ENCODE peak calls at places on chromosomes 2 and 18, in nine cellular contexts. F is Panc1, U is gastrocnemius medialis, M is psoas muscle, A is right cardiac atrium, W is mammary epithelial cell, Z is foreskin keratinocyte, D is IMR-90, V is transverse colon. C is an unnamed sample.

GRCh38 chr2:238256594-238257104 is 16.8 kb upstream of the HES6 start:
- DNase-seq in F (peak; percentile 51), U (peak; percentile 88), M (peak; percentile 89), A (peak; percentile 82), W (peak; percentile 76), Z (peak; percentile 75), D (peak; percentile 61), V (peak; percentile 90), C (peak; percentile 40)

GRCh38 chr18:44599409-44599808 is 81.3 kb upstream of the SETBP1 start:
- DNase-seq in F (no peak), U (no peak), M (no peak), A (peak; percentile 75), W (no peak), Z (no peak), D (peak; percentile 7), V (no peak), C (no peak)

GRCh38 chr18:73646196-73646595 is 501.4 kb downstream of the FBXO15 start:
- DNase-seq in F (no peak), U (no peak), M (no peak), A (no peak), W (no peak), Z (no peak), D (peak; percentile 36), V (no peak), C (peak; percentile 73)

GRCh38 chr2:215764441-215765048 is 248.8 kb downstream of the MREG start:
- DNase-seq in F (no peak), U (no peak), M (no peak), A (no peak), W (peak; percentile 94), Z (peak; percentile 91), D (peak; percentile 90), V (no peak), C (peak; percentile 72)

GRCh38 chr2:235021752-235022151 is 69.9 kb downstream of the SH3BP4 start:
- DNase-seq in F (peak; percentile 95), U (no peak), M (no peak), A (no peak), W (peak; percentile 83), Z (peak; percentile 93), D (peak; percentile 93), V (no peak), C (peak; percentile 81)

GRCh38 chr2:113324684-113325160 is 46.0 kb upstream of the PAX8 start:
- DNase-seq in F (no peak), U (peak; percentile 28), M (peak; percentile 66), A (peak; percentile 79), W (peak; percentile 65), Z (peak; percentile 70), D (peak; percentile 48), V (peak; percentile 58), C (peak; percentile 87)

GRCh38 chr2:23413641-23414040 is 28.7 kb downstream of the KLHL29 start:
- DNase-seq in F (no peak), U (no peak), M (no peak), A (no peak), W (no peak), Z (no peak), D (no peak), V (no peak), C (no peak)

GRCh38 chr2:234395801-234396478 is 100.9 kb downstream of the ARL4C start:
- DNase-seq in F (no peak), U (peak; percentile 17), M (no peak), A (no peak), W (no peak), Z (no peak), D (no peak), V (no peak), C (no peak)

GRCh38 chr2:11446733-11447248 is 19.2 kb downstream of the E2F6 start:
- DNase-seq in F (no peak), U (peak; percentile 54), M (no peak), A (peak; percentile 51), W (peak; percentile 48), Z (peak; percentile 48), D (peak; percentile 67), V (peak; percentile 48), C (peak; percentile 82)

GRCh38 chr2:55519908-55520885 is 679 bp downstream of the CFAP36 start:
- DNase-seq in F (no peak), U (no peak), M (no peak), A (no peak), W (peak; percentile 46), Z (peak; percentile 37), D (peak; percentile 25), V (peak; percentile 24), C (peak; percentile 71)

GRCh38 chr2:16629770-16630169 is 35.9 kb downstream of the CYRIA start:
- DNase-seq in F (no peak), U (no peak), M (no peak), A (no peak), W (no peak), Z (no peak), D (no peak), V (no peak), C (no peak)

GRCh38 chr2:16629044-16629443 is 36.6 kb downstream of the CYRIA start:
- DNase-seq in F (no peak), U (no peak), M (no peak), A (no peak), W (no peak), Z (no peak), D (no peak), V (no peak), C (no peak)

GRCh38 chr2:16626497-16626896 is 39.1 kb downstream of the CYRIA start:
- DNase-seq in F (no peak), U (peak; percentile 48), M (peak; percentile 67), A (peak; percentile 52), W (no peak), Z (no peak), D (peak; percentile 81), V (peak; percentile 23), C (no peak)

GRCh38 chr2:16626997-16627605 is 38.5 kb downstream of the CYRIA start:
- DNase-seq in F (no peak), U (no peak), M (no peak), A (no peak), W (no peak), Z (no peak), D (no peak), V (no peak), C (no peak)

DNA sequence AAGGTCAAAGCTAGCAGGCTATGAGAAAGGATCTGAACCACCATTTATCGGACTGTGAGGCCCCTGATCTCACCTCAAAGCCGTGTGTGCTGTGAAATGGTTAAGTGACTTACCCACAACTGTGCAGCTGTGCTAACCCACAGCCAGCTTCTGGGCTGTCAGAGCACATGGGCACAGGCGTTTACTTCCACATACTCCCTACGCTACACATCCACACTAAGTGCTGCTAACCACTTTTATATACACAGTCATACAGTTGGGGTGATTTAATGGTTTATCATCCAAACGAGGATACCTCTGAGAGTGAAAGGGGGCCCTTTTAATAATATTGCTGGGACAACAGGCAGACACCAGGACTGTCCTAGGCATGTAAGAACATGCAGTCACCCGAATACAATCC is 37.3 kb downstream of the CYRIA start:
- DNase-seq in F (no peak), U (no peak), M (no peak), A (no peak), W (peak; percentile 51), Z (no peak), D (peak; percentile 31), V (no peak), C (no peak)
- H3K4me1 ChIP-seq in F (no peaks in the 10 kb centered on the region), U (peaks cover 64% of the 10 kb centered on the region), M (peaks cover 88% of the 10 kb centered on the region), A (peaks cover 9% of the 10 kb centered on the region), W (no peaks in the 10 kb centered on the region), Z (no peaks in the 10 kb centered on the region), D (peaks cover 29% of the 10 kb centered on the region), V (peaks cover 34% of the 10 kb centered on the region), C (peaks cover 37% of the 10 kb centered on the region)

DNA sequence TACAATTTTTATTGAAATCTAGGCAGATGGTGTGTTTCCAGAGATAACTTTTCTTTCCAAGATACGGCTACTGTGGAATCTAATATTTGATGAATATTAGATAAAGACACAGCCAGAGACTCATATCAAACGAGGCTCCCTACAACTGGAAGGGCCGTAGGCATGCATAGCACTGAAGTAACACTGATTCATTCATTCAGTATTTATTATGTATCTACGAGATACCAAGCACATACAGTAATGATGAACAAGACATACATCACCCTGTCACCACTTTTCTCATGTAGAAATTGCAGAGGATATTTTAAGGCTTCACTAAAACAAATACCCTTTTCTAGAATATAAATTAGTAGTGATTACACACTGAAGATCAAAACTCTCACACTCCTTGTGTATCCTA is 74.5 kb downstream of the KCTD18 start:
- DNase-seq in F (no peak), U (no peak), M (no peak), A (no peak), W (no peak), Z (peak; percentile 31), D (peak; percentile 72), V (no peak), C (no peak)
- H3K4me1 ChIP-seq in F (peaks cover 13% of the 10 kb centered on the region), U (no peaks in the 10 kb centered on the region), M (no peaks in the 10 kb centered on the region), A (peaks cover 2% of the 10 kb centered on the region), W (peaks cover 7% of the 10 kb centered on the region), Z (peaks cover 9% of the 10 kb centered on the region), D (peaks cover 8% of the 10 kb centered on the region), V (no peaks in the 10 kb centered on the region), C (peaks cover 5% of the 10 kb centered on the region)

DNA sequence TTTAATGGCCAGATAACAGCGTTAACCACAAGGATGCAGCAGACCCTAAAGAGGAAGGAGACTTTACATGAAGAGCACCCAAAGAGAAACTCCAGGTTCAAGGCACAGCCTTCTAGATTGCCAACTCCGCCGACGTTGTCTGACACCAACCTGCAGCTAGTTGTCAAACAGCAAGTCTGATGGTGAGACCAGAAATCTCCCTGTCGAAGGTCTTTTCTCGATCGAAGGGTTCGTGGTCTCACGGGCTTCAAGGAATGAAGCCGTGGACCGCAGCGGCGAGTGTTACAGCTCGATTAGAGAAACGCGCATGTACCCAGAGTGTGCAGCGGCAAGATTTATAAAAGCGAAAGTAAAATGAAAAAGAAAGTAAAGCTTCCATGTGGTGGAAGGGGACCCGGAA is 656.3 kb downstream of the XIRP2 start:
- DNase-seq in F (no peak), U (no peak), M (no peak), A (no peak), W (no peak), Z (no peak), D (no peak), V (no peak), C (no peak)
- H3K4me1 ChIP-seq in F (no peaks in the 10 kb centered on the region), U (no peaks in the 10 kb centered on the region), M (no peaks in the 10 kb centered on the region), A (no peaks in the 10 kb centered on the region), W (no peaks in the 10 kb centered on the region), Z (no peaks in the 10 kb centered on the region), D (no peaks in the 10 kb centered on the region), V (no peaks in the 10 kb centered on the region), C (no peaks in the 10 kb centered on the region)

GRCh38 chr2:106139575-106139935 is 54.5 kb downstream of the UXS1 start:
- DNase-seq in F (no peak), U (no peak), M (no peak), A (no peak), W (no peak), Z (no peak), D (no peak), V (no peak), C (no peak)

GRCh38 chr2:106140913-106141312 is 53.2 kb downstream of the UXS1 start:
- DNase-seq in F (no peak), U (no peak), M (no peak), A (no peak), W (no peak), Z (no peak), D (no peak), V (no peak), C (no peak)

GRCh38 chr2:106137944-106138903 is 55.9 kb downstream of the UXS1 start:
- DNase-seq in F (no peak), U (no peak), M (no peak), A (no peak), W (no peak), Z (no peak), D (peak; percentile 48), V (no peak), C (no peak)

GRCh38 chr2:106140091-106140490 is 54.0 kb downstream of the UXS1 start:
- DNase-seq in F (no peak), U (no peak), M (no peak), A (no peak), W (no peak), Z (no peak), D (no peak), V (no peak), C (no peak)

GRCh38 chr2:106138904-106139574 is 55.1 kb downstream of the UXS1 start:
- DNase-seq in F (no peak), U (no peak), M (no peak), A (no peak), W (no peak), Z (no peak), D (no peak), V (no peak), C (no peak)
- H3K4me1 ChIP-seq in F (no peaks in the 10 kb centered on the region), U (no peaks in the 10 kb centered on the region), M (peaks cover 4% of the 10 kb centered on the region), A (peaks cover 6% of the 10 kb centered on the region), W (peaks cover 11% of the 10 kb centered on the region), Z (peaks cover 4% of the 10 kb centered on the region), D (peaks cover 22% of the 10 kb centered on the region), V (peaks cover 23% of the 10 kb centered on the region), C (peaks cover 2% of the 10 kb centered on the region)

C was measured in adipocyte.